ENCODE peak calls at places on chromosomes 1 and 21, in ten cellular contexts. F is COR-L47; G is activated naive CD4-positive, alpha-beta T cell treated with anti-CD3 and anti-CD28 coated beads, Interleukin-2, amount 10 ng/mL, durations not matched to agents 7 days and 5 days; D is A549; K is activated CD4-positive, CD25-positive, alpha-beta regulatory T cell; M is CD8-positive, alpha-beta memory T cell; U is HT1080; P is endothelial cell; A is MV-4-11; I is choroid plexus epithelial cell. H is an unnamed sample.

GRCh38 chr1:48043524-48043923 is 46.3 kb upstream of the TRABD2B start:
- DNase-seq in P (no peak), D (no peak), M (no peak), F (peak), A (no peak), I (no peak), G (no peak), U (no peak), K (no peak), H (no peak)

GRCh38 chr1:106292130-106292529 is 764.3 kb upstream of the PRMT6 start:
- DNase-seq in P (no peak), G (no peak), M (no peak), D (no peak), U (no peak), K (no peak), A (no peak), I (no peak), F (no peak), H (no peak)

GRCh38 chr1:26848499-26848898 is 14.4 kb upstream of the SFN start:
- DNase-seq in I (no peak), M (no peak), A (no peak), G (no peak), D (no peak), U (no peak), P (no peak), K (no peak), F (no peak), H (no peak)

GRCh38 chr21:39804264-39804663 is 59.3 kb downstream of the IGSF5 start:
- DNase-seq in D (no peak), F (no peak), K (no peak), A (no peak), G (no peak), M (no peak), U (no peak), I (no peak), P (no peak), H (no peak)

GRCh38 chr1:6075747-6076146 is 30.1 kb downstream of the KCNAB2 start:
- DNase-seq in U (peak), A (peak), I (no peak), F (no peak), P (no peak), M (no peak), D (peak), G (no peak), K (no peak), H (no peak)

GRCh38 chr21:45140346-45140940 is 66.1 kb downstream of the ADARB1 start:
- DNase-seq in A (peak), F (peak), D (peak), I (peak), K (no peak), P (peak), G (peak), M (peak), U (peak), H (peak)

GRCh38 chr1:42700006-42700405 is 17.8 kb downstream of the YBX1 start:
- DNase-seq in A (no peak), U (no peak), G (no peak), M (no peak), P (no peak), I (no peak), K (no peak), D (no peak), F (no peak), H (no peak)

GRCh38 chr1:46198026-46198826 is at the start of gene POMGNT1:
- DNase-seq in U (peak), M (peak), I (peak), P (peak), F (peak), D (peak), K (peak), A (peak), G (peak), H (peak)

GRCh38 chr1:216314369-216315095 is 108.7 kb downstream of the USH2A start:
- DNase-seq in K (no peak), G (no peak), A (no peak), P (no peak), D (no peak), I (peak), U (peak), M (no peak), F (no peak), H (no peak)

GRCh38 chr1:21878009-21878809 is 58.9 kb downstream of the HSPG2 start:
- DNase-seq in F (no peak), U (no peak), P (no peak), A (no peak), G (no peak), D (no peak), M (no peak), I (no peak), K (no peak), H (no peak)

GRCh38 chr1:14320518-14320917 is 278.0 kb upstream of the KAZN start:
- DNase-seq in F (peak), P (no peak), D (no peak), K (no peak), M (no peak), I (peak), A (no peak), U (peak), G (no peak), H (no peak)

GRCh38 chr1:60833173-60833572 is 249.2 kb upstream of the NFIA start:
- DNase-seq in I (no peak), A (no peak), D (no peak), G (no peak), P (no peak), U (peak), M (no peak), K (no peak), F (no peak), H (no peak)

GRCh38 chr1:246703581-246703980 is 20.6 kb upstream of the SCCPDH start:
- DNase-seq in G (no peak), U (no peak), M (no peak), I (peak), K (no peak), P (no peak), D (no peak), A (peak), F (no peak), H (no peak)

GRCh38 chr1:67429011-67429527 is 1.1 kb downstream of the SERBP1 start:
- DNase-seq in I (peak), F (no peak), D (no peak), A (no peak), G (peak), K (no peak), P (no peak), M (peak), U (peak), H (peak)

GRCh38 chr1:29677028-29678024 is 441.0 kb downstream of the PTPRU start:
- DNase-seq in F (no peak), P (no peak), D (no peak), K (no peak), M (no peak), A (no peak), U (no peak), I (no peak), G (no peak), H (no peak)

GRCh38 chr1:204321665-204322064 is 38.1 kb downstream of the PLEKHA6 start:
- DNase-seq in U (no peak), K (no peak), F (no peak), P (no peak), A (no peak), D (no peak), M (no peak), G (no peak), I (peak), H (no peak)

GRCh38 chr1:154208677-154209390 is 2.7 kb upstream of the CFAP141 start:
- DNase-seq in P (no peak), K (no peak), I (no peak), D (no peak), F (no peak), M (no peak), G (no peak), A (peak), U (no peak), H (no peak)

GRCh38 chr1:18557621-18558465 is 72.8 kb upstream of the PAX7 start:
- DNase-seq in K (no peak), I (peak), G (no peak), M (no peak), F (no peak), U (peak), P (peak), D (no peak), A (no peak), H (no peak)

GRCh38 chr1:234924450-234925355 is 203.9 kb downstream of the TOMM20 start:
- DNase-seq in G (no peak), M (no peak), A (no peak), P (no peak), K (no peak), F (no peak), I (no peak), U (no peak), D (no peak), H (peak)

GRCh38 chr1:169590932-169591331 is 4.7 kb upstream of the F5 start:
- DNase-seq in A (no peak), P (no peak), K (no peak), G (no peak), I (no peak), U (no peak), M (no peak), D (no peak), F (no peak), H (no peak)

GRCh38 chr1:164256456-164256855 is 302.5 kb upstream of the PBX1 start:
- DNase-seq in P (no peak), D (no peak), A (no peak), G (no peak), K (no peak), F (no peak), I (no peak), U (no peak), M (no peak), H (no peak)

GRCh38 chr1:36182734-36183133 is 26.8 kb downstream of the MAP7D1 start:
- DNase-seq in M (no peak), A (no peak), D (no peak), F (peak), K (no peak), P (no peak), I (no peak), G (no peak), U (no peak), H (no peak)

GRCh38 chr1:117215733-117216462 is 5.2 kb upstream of the VTCN1 start:
- DNase-seq in I (no peak), D (no peak), U (no peak), F (no peak), A (no peak), G (no peak), M (no peak), P (no peak), K (no peak), H (no peak)

GRCh38 chr1:224761245-224761644 is 145.1 kb downstream of the CNIH3 start:
- DNase-seq in D (no peak), U (no peak), M (no peak), K (no peak), A (no peak), F (no peak), G (no peak), I (no peak), P (no peak), H (no peak)

GRCh38 chr21:41374867-41375533 is 13.2 kb downstream of the MX2 start:
- DNase-seq in M (no peak), P (no peak), U (no peak), I (no peak), G (no peak), K (no peak), A (no peak), F (no peak), D (no peak), H (peak)

GRCh38 chr1:94299627-94300552 is 62.5 kb upstream of the ARHGAP29 start:
- DNase-seq in D (no peak), M (no peak), F (no peak), P (no peak), I (peak), A (no peak), G (no peak), U (peak), K (no peak), H (no peak)

GRCh38 chr1:163166886-163167555 is 35.7 kb downstream of the RGS5 start:
- DNase-seq in D (no peak), F (no peak), A (peak), U (peak), I (no peak), P (no peak), K (no peak), G (no peak), M (no peak), H (no peak)

GRCh38 chr21:17386498-17386897 is 126.3 kb upstream of the CXADR start:
- DNase-seq in K (no peak), A (no peak), F (no peak), I (no peak), D (no peak), U (no peak), P (no peak), G (no peak), M (no peak), H (no peak)

GRCh38 chr1:154735801-154736163 is 127.8 kb upstream of the ADAR start:
- DNase-seq in M (no peak), A (peak), U (no peak), I (no peak), D (no peak), K (no peak), G (no peak), F (no peak), P (no peak), H (no peak)

GRCh38 chr1:44543064-44543815 is 131.0 kb downstream of the TMEM53 start:
- DNase-seq in P (peak), K (no peak), G (no peak), A (peak), D (no peak), M (no peak), I (no peak), U (no peak), F (peak), H (no peak)

GRCh38 chr1:211685823-211686222 is 10.4 kb upstream of the NEK2 start:
- DNase-seq in F (no peak), A (no peak), K (no peak), G (no peak), U (no peak), P (no peak), M (no peak), I (no peak), D (no peak), H (no peak)

GRCh38 chr1:32357619-32358018 is 4.7 kb downstream of the FAM229A start:
- DNase-seq in I (no peak), K (no peak), U (no peak), P (no peak), M (no peak), G (no peak), F (no peak), A (no peak), D (no peak), H (no peak)

GRCh38 chr1:201964266-201964665 is 9.0 kb downstream of the TIMM17A start:
- DNase-seq in K (no peak), U (no peak), F (no peak), G (no peak), D (no peak), I (peak), M (no peak), P (no peak), A (no peak), H (no peak)

GRCh38 chr1:31955917-31956736 is 18.0 kb upstream of the PTP4A2 start:
- DNase-seq in U (peak), G (peak), D (peak), K (peak), A (peak), I (peak), F (no peak), M (peak), P (peak), H (peak)